ENCODE peak calls at places on chromosomes 3 and 15, in five cellular contexts. F is adrenal gland; K is CD8-positive, alpha-beta memory T cell; M is stimulated activated CD4-positive, alpha-beta T cell treated with anti-CD3 and anti-CD28 coated beads, Interleukin-1b, Interleukin-23, amount 100 ng/mL, for 1 hour; S is epithelial cell of prostate. N is an unnamed sample.

GRCh38 chr3:192772495-192772894 is 45.2 kb upstream of the FGF12 start:
- DNase-seq in F (peak; percentile 38), K (no peak), M (no peak), S (peak; percentile 8), N (no peak)

GRCh38 chr3:123151251-123151705 is 50.5 kb upstream of the SEC22A start:
- DNase-seq in F (peak; percentile 68), K (no peak), M (no peak), S (no peak), N (no peak)

GRCh38 chr15:90665288-90666134 is 51.6 kb upstream of the BLM start:
- DNase-seq in F (peak; percentile 67), K (peak; percentile 53), M (no peak), S (no peak), N (no peak)

GRCh38 chr15:40925863-40926658 is 3.1 kb upstream of the DLL4 start:
- DNase-seq in F (peak; percentile 40), K (peak; percentile 33), M (no peak), S (no peak), N (no peak)

GRCh38 chr15:30990451-30991300 is 752 bp downstream of the MTMR10 start:
- DNase-seq in F (peak; percentile 37), K (peak; percentile 8), M (no peak), S (no peak), N (no peak)

GRCh38 chr3:23863060-23863459 is 53.7 kb downstream of the NKIRAS1 start:
- DNase-seq in F (no peak), K (no peak), M (no peak), S (no peak), N (no peak)

GRCh38 chr15:26242565-26242964 is 379.4 kb upstream of the ATP10A start:
- DNase-seq in F (no peak), K (no peak), M (no peak), S (no peak), N (no peak)

GRCh38 chr3:11544413-11545181 is 99.1 kb downstream of the VGLL4 start:
- DNase-seq in F (no peak), K (no peak), M (no peak), S (no peak), N (no peak)

GRCh38 chr3:186985713-186986364 is 55.5 kb downstream of the ST6GAL1 start:
- DNase-seq in F (no peak), K (no peak), M (no peak), S (no peak), N (no peak)

GRCh38 chr3:11878837-11879236 is 32.2 kb upstream of the TAMM41 start:
- DNase-seq in F (no peak), K (no peak), M (no peak), S (no peak), N (no peak)

GRCh38 chr3:115547207-115547606 is 76.1 kb upstream of the GAP43 start:
- DNase-seq in F (no peak), K (no peak), M (no peak), S (no peak), N (no peak)

GRCh38 chr15:79724312-79724711 is 172.5 kb downstream of the MTHFS start:
- DNase-seq in F (no peak), K (no peak), M (no peak), S (no peak), N (no peak)

GRCh38 chr15:89812126-89812846 is 2.4 kb downstream of the ANPEP start:
- DNase-seq in F (peak; percentile 51), K (no peak), M (no peak), S (no peak), N (no peak)

GRCh38 chr15:66701422-66702034 is 508 bp upstream of the SMAD6 start:
- DNase-seq in F (peak; percentile 43), K (peak; percentile 48), M (no peak), S (no peak), N (peak; percentile 26)

GRCh38 chr15:81087121-81087520 is 46.9 kb upstream of the CFAP161 start:
- DNase-seq in F (no peak), K (no peak), M (no peak), S (no peak), N (no peak)

GRCh38 chr3:100732435-100732834 is 23.1 kb downstream of the TFG start:
- DNase-seq in F (no peak), K (no peak), M (no peak), S (no peak), N (no peak)

GRCh38 chr15:65189102-65189740 is 4.1 kb upstream of the CLPX start:
- DNase-seq in F (peak; percentile 39), K (peak; percentile 16), M (no peak), S (no peak), N (no peak)

GRCh38 chr15:37106490-37107001 is 6.2 kb upstream of the MEIS2 start:
- DNase-seq in F (peak; percentile 62), K (no peak), M (no peak), S (no peak), N (no peak)

GRCh38 chr15:68510558-68510957 is 68.2 kb upstream of the CORO2B start:
- DNase-seq in F (no peak), K (no peak), M (no peak), S (no peak), N (no peak)